ENCODE peak calls at places on chromosomes 13 and 19, in seven cellular contexts. F is germinal center; Q is skeletal muscle cell; D is pancreas; L is effector memory CD4-positive, alpha-beta T cell; U is gastrocnemius medialis; K is progenitor cell of endocrine pancreas. I is an unnamed sample.

GRCh38 chr13:40504641-40505040 is 161.8 kb downstream of the FOXO1 start:
- DNase-seq in U (no peak), D (no peak), Q (no peak), F (no peak), L (no peak), K (no peak), I (no peak)

GRCh38 chr19:11375143-11375948 is 880 bp downstream of the SWSAP1 start:
- DNase-seq in F (peak), L (peak), K (no peak), U (no peak), D (peak), Q (no peak), I (no peak)

GRCh38 chr19:51356159-51356801 is 9.9 kb downstream of the ETFB start:
- DNase-seq in Q (no peak), D (no peak), L (no peak), K (no peak), F (no peak), U (no peak), I (no peak)

GRCh38 chr13:43127103-43127817 is 103.9 kb downstream of the DNAJC15 start:
- DNase-seq in L (no peak), F (no peak), D (no peak), K (no peak), U (no peak), Q (no peak), I (no peak)

GRCh38 chr13:49495783-49496762 is at the start of gene PHF11:
- DNase-seq in D (peak), U (peak), L (peak), K (peak), F (peak), Q (no peak), I (no peak)

GRCh38 chr13:73995752-73996151 is 138.5 kb downstream of the KLF12 start:
- DNase-seq in D (no peak), K (no peak), F (no peak), U (no peak), L (no peak), Q (no peak), I (no peak)

GRCh38 chr13:60282708-60283107 is 114.3 kb upstream of the TDRD3 start:
- DNase-seq in D (no peak), F (no peak), K (no peak), U (no peak), Q (no peak), L (no peak), I (no peak)

GRCh38 chr13:51643114-51643881 is 59.0 kb downstream of the WDFY2 start:
- DNase-seq in D (no peak), Q (peak), F (no peak), U (no peak), K (no peak), L (no peak), I (peak)

GRCh38 chr19:1223018-1223855 is 14.6 kb downstream of the CBARP start:
- DNase-seq in D (no peak), F (peak), Q (no peak), K (no peak), U (no peak), L (no peak), I (no peak)

GRCh38 chr13:31913459-31913858 is 118.1 kb upstream of the FRY start:
- DNase-seq in F (no peak), L (no peak), U (no peak), D (no peak), Q (no peak), K (no peak), I (no peak)

GRCh38 chr13:99015606-99016520 is 38.0 kb upstream of the DOCK9 start:
- DNase-seq in L (no peak), U (no peak), F (no peak), D (no peak), K (no peak), Q (no peak), I (no peak)

GRCh38 chr19:20664917-20665781 is 3.8 kb upstream of the ZNF626 start:
- DNase-seq in U (no peak), D (no peak), Q (no peak), K (peak), F (no peak), L (no peak), I (no peak)

GRCh38 chr13:99403458-99403971 is 96.3 kb upstream of the GPR183 start:
- DNase-seq in K (no peak), Q (no peak), D (no peak), U (no peak), L (peak), F (no peak), I (no peak)

GRCh38 chr13:108033800-108034707 is 181.3 kb downstream of the LIG4 start:
- DNase-seq in F (no peak), D (no peak), L (no peak), Q (no peak), K (no peak), U (no peak), I (no peak)

GRCh38 chr13:96817336-96817941 is 176.8 kb downstream of the OXGR1 start:
- DNase-seq in D (no peak), Q (no peak), F (no peak), K (no peak), L (no peak), U (no peak), I (no peak)

GRCh38 chr13:111256458-111256857 is 64.0 kb upstream of the TEX29 start:
- DNase-seq in Q (no peak), K (no peak), F (no peak), U (no peak), L (no peak), D (no peak), I (no peak)

GRCh38 chr13:111429064-111429558 is 108.7 kb downstream of the TEX29 start:
- DNase-seq in L (no peak), U (no peak), K (peak), Q (no peak), F (peak), D (peak), I (no peak)

GRCh38 chr13:91574756-91575155 is 176.3 kb downstream of the GPC5 start:
- DNase-seq in L (no peak), U (no peak), D (no peak), Q (no peak), F (no peak), K (no peak), I (peak)

GRCh38 chr13:94712287-94712811 is at the start of gene SOX21:
- DNase-seq in F (no peak), K (peak), Q (no peak), U (no peak), D (no peak), L (no peak), I (no peak)

GRCh38 chr19:11693505-11694499 is 44.9 kb downstream of the ZNF823 start:
- DNase-seq in L (no peak), F (no peak), Q (peak), D (no peak), K (no peak), U (no peak), I (peak)

GRCh38 chr19:36488118-36488815 is 1.1 kb downstream of the ZNF566 start:
- DNase-seq in D (no peak), K (no peak), Q (no peak), U (no peak), L (no peak), F (no peak), I (no peak)

GRCh38 chr19:18776288-18776594 is 14.9 kb downstream of the COMP start:
- DNase-seq in Q (no peak), L (no peak), F (no peak), K (no peak), D (no peak), U (no peak), I (no peak)

GRCh38 chr13:36736119-36736726 is 62.4 kb downstream of the SERTM1 start:
- DNase-seq in Q (no peak), D (peak), U (no peak), K (peak), F (peak), L (no peak), I (peak)

GRCh38 chr19:16527971-16528521 is 14.2 kb downstream of the CHERP start:
- DNase-seq in Q (no peak), U (no peak), K (no peak), L (no peak), D (no peak), F (peak), I (no peak)

GRCh38 chr19:38262585-38263268 is 1.6 kb upstream of the SPINT2 start:
- DNase-seq in D (no peak), U (no peak), K (no peak), F (no peak), Q (no peak), L (no peak), I (no peak)

GRCh38 chr13:109704771-109705628 is 81.4 kb downstream of the IRS2 start:
- DNase-seq in L (no peak), U (peak), K (no peak), D (no peak), F (no peak), Q (no peak), I (no peak)

GRCh38 chr13:101706651-101707050 is 254.2 kb downstream of the ITGBL1 start:
- DNase-seq in U (no peak), Q (peak), L (no peak), F (no peak), D (no peak), K (no peak), I (peak)

GRCh38 chr13:52738719-52739467 is 727 bp downstream of the CNMD start:
- DNase-seq in D (no peak), L (no peak), K (peak), Q (no peak), F (peak), U (no peak), I (no peak)

GRCh38 chr13:32904271-32904670 is 112.0 kb upstream of the KL start:
- DNase-seq in U (no peak), Q (no peak), K (no peak), F (no peak), D (no peak), L (no peak), I (no peak)

GRCh38 chr19:33804021-33804799 is 7.5 kb downstream of the KCTD15 start:
- DNase-seq in L (no peak), F (no peak), K (no peak), U (no peak), Q (peak), D (peak), I (peak)

GRCh38 chr13:93364166-93364565 is 137.6 kb downstream of the GPC6 start:
- DNase-seq in D (no peak), F (no peak), U (no peak), K (no peak), L (no peak), Q (peak), I (no peak)

GRCh38 chr19:34838753-34839431 is 65.9 kb upstream of the ZNF599 start:
- DNase-seq in D (peak), K (peak), F (no peak), Q (no peak), U (no peak), L (no peak), I (no peak)

GRCh38 chr13:43242040-43242439 is 218.7 kb downstream of the DNAJC15 start:
- DNase-seq in F (no peak), K (no peak), L (no peak), U (no peak), D (no peak), Q (no peak), I (no peak)

GRCh38 chr19:56663931-56664500 is 7.5 kb downstream of the ZNF835 start:
- DNase-seq in U (no peak), F (no peak), K (no peak), L (no peak), D (no peak), Q (no peak), I (no peak)

GRCh38 chr13:78680611-78681010 is 21.7 kb upstream of the OBI1 start:
- DNase-seq in F (no peak), Q (no peak), K (no peak), U (no peak), L (no peak), D (no peak), I (no peak)

GRCh38 chr19:7590256-7590655 is 5.4 kb upstream of the CAMSAP3 start:
- DNase-seq in K (no peak), U (no peak), D (no peak), L (no peak), F (no peak), Q (no peak), I (no peak)

GRCh38 chr19:1267441-1268391 is 1.4 kb upstream of the CIRBP start:
- DNase-seq in D (peak), L (peak), F (no peak), K (no peak), U (no peak), Q (no peak), I (no peak)

I was measured in astrocyte of the cerebellum.